ENCODE peak calls at places on chromosome 9, in four cellular contexts. R is neuronal stem cell, T is SW 1271, U is amniotic stem cell. G is an unnamed sample.

GRCh38 chr9:114271556-114272510 is 51.1 kb upstream of the ORM1 start:
- DNase-seq in R (peak), T (peak), U (no peak), G (no peak)

GRCh38 chr9:15136646-15137045 is 170.4 kb downstream of the TTC39B start:
- DNase-seq in R (no peak), T (no peak), U (no peak), G (peak)

GRCh38 chr9:124675261-124676158 is 95.6 kb downstream of the NR6A1 start:
- DNase-seq in R (no peak), T (no peak), U (no peak), G (peak)

GRCh38 chr9:137490532-137491186 is 31.5 kb upstream of the NSMF start:
- DNase-seq in R (no peak), T (no peak), U (no peak), G (no peak)

GRCh38 chr9:5869315-5870019 is 21.2 kb upstream of the MLANA start:
- DNase-seq in R (no peak), T (no peak), U (no peak), G (peak)

GRCh38 chr9:4750021-4750673 is 9.1 kb upstream of the AK3 start:
- DNase-seq in R (no peak), T (peak), U (no peak), G (peak)

GRCh38 chr9:4567601-4568000 is 77.3 kb downstream of the SLC1A1 start:
- DNase-seq in R (no peak), T (no peak), U (no peak), G (no peak)

GRCh38 chr9:78130004-78130403 is 98.4 kb upstream of the GNAQ start:
- DNase-seq in R (no peak), T (peak), U (no peak), G (no peak)

GRCh38 chr9:12988259-12988658 is 213.4 kb downstream of the LURAP1L start:
- DNase-seq in R (no peak), T (no peak), U (no peak), G (no peak)

GRCh38 chr9:78000221-78000620 is 31.4 kb downstream of the GNAQ start:
- DNase-seq in R (no peak), T (no peak), U (no peak), G (no peak)

GRCh38 chr9:128927731-128928411 is 7.1 kb downstream of the PHYHD1 start:
- DNase-seq in R (peak), T (peak), U (no peak), G (peak)

GRCh38 chr9:76729980-76730737 is 34.1 kb upstream of the PCA3 start:
- DNase-seq in R (no peak), T (no peak), U (no peak), G (no peak)

GRCh38 chr9:105063665-105064247 is 135.8 kb upstream of the ABCA1 start:
- DNase-seq in R (no peak), T (no peak), U (no peak), G (no peak)

GRCh38 chr9:14258840-14259239 is 55.1 kb downstream of the NFIB start:
- DNase-seq in R (no peak), T (no peak), U (no peak), G (no peak)

GRCh38 chr9:3548636-3549035 is 22.8 kb upstream of the RFX3 start:
- DNase-seq in R (no peak), T (no peak), U (no peak), G (no peak)

G was measured in RKO.